ENCODE peak calls at places on chromosomes 2 and 18, in nine cellular contexts. S is K562; T is activated CD8-positive, alpha-beta T cell treated with anti-CD3 and anti-CD28 coated beads for 36 hours; V is psoas muscle; J is WTC11; I is astrocyte; R is neural crest cell; C is A549; G is stomach. E is an unnamed sample.

GRCh38 chr18:5738561-5738960 is 156.8 kb downstream of the TMEM200C start:
- DNase-seq in S (no peak), T (no peak), V (no peak), J (no peak), I (no peak), R (no peak), C (no peak), G (no peak), E (no peak)

GRCh38 chr2:103977681-103978080 is 876.2 kb upstream of the POU3F3 start:
- DNase-seq in S (no peak), T (no peak), V (no peak), J (no peak), I (no peak), R (no peak), C (no peak), G (no peak), E (no peak)

GRCh38 chr2:16709769-16710168 is 44.1 kb upstream of the CYRIA start:
- DNase-seq in S (no peak), T (no peak), V (no peak), J (no peak), I (no peak), R (no peak), C (no peak), G (no peak), E (no peak)

GRCh38 chr2:173355132-173355865 is 627 bp downstream of the CDCA7 start:
- DNase-seq in S (peak), T (peak), V (peak), J (peak), I (peak), R (peak), C (peak), G (peak), E (peak)

GRCh38 chr2:6780765-6781274 is 84.9 kb downstream of the CMPK2 start:
- DNase-seq in S (no peak), T (peak), V (peak), J (no peak), I (no peak), R (no peak), C (no peak), G (peak), E (no peak)

GRCh38 chr2:29014331-29014730 is 33.2 kb downstream of the TOGARAM2 start:
- DNase-seq in S (no peak), T (peak), V (peak), J (no peak), I (no peak), R (no peak), C (no peak), G (no peak), E (no peak)

GRCh38 chr18:9871244-9871746 is 14.5 kb upstream of the TXNDC2 start:
- DNase-seq in S (no peak), T (no peak), V (no peak), J (no peak), I (no peak), R (no peak), C (no peak), G (no peak), E (no peak)

GRCh38 chr2:27582129-27582694 is 630 bp upstream of the ZNF512 start:
- DNase-seq in S (no peak), T (no peak), V (no peak), J (no peak), I (no peak), R (no peak), C (no peak), G (no peak), E (peak)

GRCh38 chr2:179751184-179751809 is 110.1 kb downstream of the ZNF385B start:
- DNase-seq in S (no peak), T (no peak), V (no peak), J (no peak), I (peak), R (no peak), C (peak), G (no peak), E (no peak)

GRCh38 chr2:183215917-183216316 is 91.7 kb downstream of the NUP35 start:
- DNase-seq in S (no peak), T (no peak), V (no peak), J (no peak), I (no peak), R (no peak), C (no peak), G (no peak), E (no peak)

GRCh38 chr2:54595999-54596903 is 127.2 kb upstream of the EML6 start:
- DNase-seq in S (no peak), T (peak), V (peak), J (no peak), I (no peak), R (peak), C (no peak), G (no peak), E (no peak)

GRCh38 chr2:134375935-134376334 is 122.1 kb downstream of the MGAT5 start:
- DNase-seq in S (no peak), T (no peak), V (no peak), J (peak), I (peak), R (no peak), C (no peak), G (no peak), E (peak)
- TF ChIP-seq CTCF in S (peak), T (no peak), V (peak), J (no peak), I (peak), R (no peak), C (no peak), G (peak), E (no peak)

GRCh38 chr2:127581050-127581345 is 45.5 kb downstream of the MYO7B start:
- DNase-seq in S (no peak), T (no peak), V (no peak), J (no peak), I (no peak), R (no peak), C (no peak), G (no peak), E (no peak)
- TF ChIP-seq CTCF in S (no peak), T (no peak), V (no peak), J (no peak), I (no peak), R (no peak), C (no peak), G (no peak), E (no peak)

GRCh38 chr2:175865716-175866115 is 136.4 kb downstream of the LNPK start:
- DNase-seq in S (no peak), T (no peak), V (no peak), J (no peak), I (no peak), R (no peak), C (no peak), G (no peak), E (no peak)

GRCh38 chr2:175864131-175864728 is 137.8 kb downstream of the LNPK start:
- DNase-seq in S (no peak), T (no peak), V (no peak), J (peak), I (no peak), R (no peak), C (no peak), G (no peak), E (no peak)
- TF ChIP-seq CTCF in S (no peak), T (no peak), V (no peak), J (no peak), I (no peak), R (no peak), C (no peak), G (no peak), E (no peak)

GRCh38 chr2:216192931-216193330 is 83.8 kb downstream of the XRCC5 start:
- DNase-seq in S (no peak), T (no peak), V (no peak), J (no peak), I (no peak), R (no peak), C (no peak), G (no peak), E (no peak)

GRCh38 chr2:216194561-216194960 is 85.4 kb downstream of the XRCC5 start:
- DNase-seq in S (no peak), T (no peak), V (no peak), J (no peak), I (no peak), R (no peak), C (no peak), G (no peak), E (no peak)

GRCh38 chr2:216192181-216192580 is 83.0 kb downstream of the XRCC5 start:
- DNase-seq in S (no peak), T (no peak), V (no peak), J (no peak), I (no peak), R (no peak), C (no peak), G (no peak), E (no peak)

GRCh38 chr2:216195565-216195978 is 86.4 kb downstream of the XRCC5 start:
- DNase-seq in S (no peak), T (peak), V (no peak), J (no peak), I (peak), R (no peak), C (no peak), G (no peak), E (no peak)

GRCh38 chr2:216194013-216194412 is 84.9 kb downstream of the XRCC5 start:
- DNase-seq in S (no peak), T (no peak), V (no peak), J (no peak), I (no peak), R (no peak), C (no peak), G (no peak), E (no peak)
- TF ChIP-seq CTCF in S (no peak), T (no peak), V (no peak), J (no peak), I (no peak), R (no peak), C (no peak), G (no peak), E (no peak)

GRCh38 chr2:228841475-228841874 is 429.6 kb downstream of the PID1 start:
- DNase-seq in S (no peak), T (no peak), V (no peak), J (no peak), I (no peak), R (no peak), C (no peak), G (no peak), E (no peak)

GRCh38 chr2:228838819-228839218 is 432.3 kb downstream of the PID1 start:
- DNase-seq in S (no peak), T (no peak), V (no peak), J (no peak), I (no peak), R (no peak), C (no peak), G (no peak), E (no peak)

GRCh38 chr2:228840743-228841114 is 430.4 kb downstream of the PID1 start:
- DNase-seq in S (no peak), T (no peak), V (no peak), J (no peak), I (no peak), R (no peak), C (no peak), G (no peak), E (no peak)

GRCh38 chr2:228840113-228840742 is 430.9 kb downstream of the PID1 start:
- DNase-seq in S (no peak), T (no peak), V (no peak), J (no peak), I (no peak), R (no peak), C (no peak), G (no peak), E (no peak)

GRCh38 chr2:228839506-228839905 is 431.6 kb downstream of the PID1 start:
- DNase-seq in S (no peak), T (no peak), V (no peak), J (no peak), I (no peak), R (no peak), C (no peak), G (no peak), E (no peak)
- TF ChIP-seq CTCF in S (no peak), T (no peak), V (no peak), J (no peak), I (no peak), R (no peak), C (no peak), G (no peak), E (no peak)

DNA sequence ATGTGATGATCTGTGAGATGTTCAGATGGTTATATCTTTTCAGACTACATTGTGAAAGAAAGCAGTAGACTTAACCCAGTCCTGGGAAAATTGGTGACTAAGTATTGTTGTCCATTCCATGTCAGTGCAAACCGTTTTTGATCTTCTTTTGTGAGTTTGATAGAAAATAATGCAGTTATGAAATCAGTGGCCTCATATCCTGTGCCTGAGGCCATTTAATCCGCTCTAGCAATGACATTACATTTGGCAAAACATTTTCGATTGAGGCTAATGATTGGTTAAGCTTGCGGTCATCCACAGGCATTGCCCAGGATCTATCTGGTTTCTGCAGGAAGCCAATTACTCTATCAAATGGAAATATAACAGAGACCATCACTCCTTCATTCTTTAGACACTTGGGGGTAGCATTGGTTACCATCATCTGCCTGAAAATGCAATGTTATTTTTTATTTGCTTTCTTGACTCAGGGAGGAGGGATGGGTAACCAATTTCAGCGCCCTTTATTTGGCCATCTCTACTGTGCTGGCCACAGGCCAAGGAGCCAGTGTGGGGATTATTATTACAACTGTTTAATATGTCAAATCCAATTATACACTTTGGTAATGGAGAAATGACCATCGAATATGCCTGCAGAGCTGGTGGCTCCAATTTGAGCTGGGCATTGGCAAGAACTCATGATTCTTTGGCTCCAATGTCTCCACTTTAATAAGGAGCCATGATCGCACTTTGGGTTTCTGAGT is 33.6 kb downstream of the TRIB2 start:
- DNase-seq in S (no peak), T (no peak), V (no peak), J (no peak), I (no peak), R (no peak), C (no peak), G (no peak), E (no peak)
- TF ChIP-seq CTCF in S (no peak), T (no peak), V (no peak), J (no peak), I (no peak), R (no peak), C (no peak), G (no peak), E (no peak)

GRCh38 chr2:232592687-232593407 is 40.6 kb upstream of the EFHD1 start:
- DNase-seq in S (no peak), T (no peak), V (no peak), J (no peak), I (peak), R (no peak), C (peak), G (no peak), E (no peak)
- TF ChIP-seq CTCF in S (no peak), T (no peak), V (peak), J (no peak), I (peak), R (no peak), C (no peak), G (no peak), E (no peak)

GRCh38 chr2:240581811-240582210 is 4.7 kb upstream of the CAPN10 start:
- DNase-seq in S (no peak), T (no peak), V (no peak), J (no peak), I (no peak), R (no peak), C (no peak), G (no peak), E (no peak)
- TF ChIP-seq CTCF in S (no peak), T (no peak), V (no peak), J (no peak), I (no peak), R (no peak), C (no peak), G (no peak), E (no peak)

GRCh38 chr18:56748698-56749268 is 97.6 kb downstream of the WDR7 start:
- DNase-seq in S (peak), T (peak), V (no peak), J (no peak), I (peak), R (peak), C (peak), G (no peak), E (peak)
- TF ChIP-seq CTCF in S (peak), T (peak), V (peak), J (peak), I (peak), R (peak), C (peak), G (peak), E (peak)